ENCODE peak calls at places on chromosomes 2 and 18, in seven cellular contexts. U, O, V, L, R, M and S are unnamed samples. For H3K36me3, the result is how much of the 10 kb centered on the place peaks cover.

GRCh38 chr2:210630904-210631560 is 74.6 kb downstream of the CPS1 start:
- DNase-seq in U (no peak), O (no peak), V (no peak), L (no peak), R (no peak), M (no peak), S (no peak)

GRCh38 chr2:202164409-202164808 is 74.0 kb downstream of the SUMO1 start:
- DNase-seq in U (peak), O (no peak), V (no peak), L (no peak), R (no peak), M (peak), S (no peak)

GRCh38 chr2:43112155-43112554 is 114.3 kb downstream of the ZFP36L2 start:
- DNase-seq in U (no peak), O (no peak), V (no peak), L (no peak), R (no peak), M (no peak), S (no peak)

GRCh38 chr2:219398721-219399333 is 11.1 kb upstream of the DNPEP start:
- DNase-seq in U (no peak), O (no peak), V (no peak), L (no peak), R (no peak), M (no peak), S (no peak)

GRCh38 chr2:96264656-96265348 is 995 bp downstream of the TMEM127 start:
- DNase-seq in U (no peak), O (no peak), V (no peak), L (peak), R (peak), M (peak), S (no peak)

GRCh38 chr2:8089596-8089995 is 592.3 kb upstream of the ID2 start:
- DNase-seq in U (no peak), O (peak), V (no peak), L (no peak), R (no peak), M (peak), S (no peak)

GRCh38 chr2:149984311-149984710 is 396.7 kb upstream of the MMADHC start:
- DNase-seq in U (no peak), O (no peak), V (no peak), L (no peak), R (no peak), M (no peak), S (no peak)

GRCh38 chr2:1964659-1965058 is 220.3 kb upstream of the PXDN start:
- DNase-seq in U (no peak), O (no peak), V (no peak), L (no peak), R (no peak), M (no peak), S (no peak)

GRCh38 chr2:10307561-10308156 is 5.0 kb downstream of the HPCAL1 start:
- DNase-seq in U (peak), O (peak), V (no peak), L (no peak), R (no peak), M (peak), S (no peak)

GRCh38 chr2:202555354-202555753 is 79.4 kb upstream of the FAM117B start:
- DNase-seq in U (no peak), O (no peak), V (no peak), L (no peak), R (no peak), M (no peak), S (no peak)

GRCh38 chr2:134246154-134246874 is 7.6 kb upstream of the MGAT5 start:
- DNase-seq in U (no peak), O (no peak), V (no peak), L (no peak), R (no peak), M (no peak), S (no peak)

GRCh38 chr18:22974707-22975106 is 41.6 kb downstream of the RBBP8 start:
- DNase-seq in U (no peak), O (no peak), V (no peak), L (no peak), R (no peak), M (no peak), S (no peak)

DNA sequence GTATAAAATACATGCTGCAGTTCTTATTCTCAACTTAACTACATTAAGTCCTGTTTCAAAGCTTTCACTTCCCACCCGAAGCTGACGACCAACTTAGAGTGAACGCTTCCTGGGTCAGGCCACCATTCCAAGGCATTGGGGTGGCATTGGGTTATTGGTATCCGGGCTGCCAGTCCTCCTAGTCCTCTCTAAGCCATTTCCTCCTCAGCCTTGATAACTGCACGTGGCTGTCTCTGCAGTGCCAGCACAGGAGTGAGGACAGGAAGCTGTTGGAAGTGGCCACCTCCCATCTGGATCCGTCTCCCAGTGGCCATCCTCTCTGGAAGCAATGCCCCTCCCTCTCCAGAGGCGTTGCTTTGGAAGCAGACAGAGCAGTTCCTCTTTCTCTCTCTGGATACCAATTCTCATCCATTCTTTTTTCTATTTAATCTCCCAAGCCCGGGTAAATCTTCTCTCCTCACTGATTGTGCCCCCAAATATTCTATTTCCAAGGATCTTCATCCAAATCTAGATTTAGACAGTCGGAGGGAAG is 354.7 kb downstream of the EIPR1 start:
- DNase-seq in U (peak), O (no peak), V (no peak), L (no peak), R (no peak), M (no peak), S (no peak)
- H3K4me3 ChIP-seq in U (no peak), O (no peak), V (no peak), L (no peak), R (no peak), M (no peak), S (no peak)

GRCh38 chr2:20490300-20491181 is 43.7 kb downstream of the RHOB start:
- DNase-seq in U (no peak), O (peak), V (peak), L (peak), R (no peak), M (peak), S (no peak)
- H3K27ac ChIP-seq in U (no peak), O (peak), V (no peak), L (no peak), R (no peak), M (no peak), S (peak)

DNA sequence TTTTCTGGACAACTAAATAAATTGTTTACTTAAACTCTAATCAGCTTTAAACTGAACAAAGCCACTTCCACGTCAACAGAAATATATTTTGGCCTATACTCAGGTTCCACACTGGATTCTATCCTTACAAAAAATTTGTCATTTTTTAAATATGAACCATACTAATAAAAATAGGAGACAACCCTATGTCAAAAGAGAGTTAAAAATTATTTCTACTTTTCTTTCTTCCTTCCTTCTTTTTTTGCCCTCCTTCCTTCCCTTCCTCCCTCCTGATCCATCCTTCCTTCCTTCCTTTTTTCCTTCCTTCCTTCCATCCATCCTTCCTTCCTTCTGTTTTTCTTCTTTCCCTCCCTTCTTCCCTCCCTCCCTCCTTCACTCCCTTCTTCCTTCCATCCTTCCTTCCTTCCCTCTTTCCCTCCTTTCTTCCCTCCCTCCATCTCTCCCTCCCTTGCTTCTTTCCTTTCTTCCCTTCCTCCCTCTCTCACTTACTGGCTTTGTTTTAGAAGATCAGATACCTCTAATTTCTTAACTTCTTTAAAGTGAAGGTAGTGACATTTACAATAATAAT is 1444.9 kb downstream of the DPP10 start:
- DNase-seq in U (no peak), O (no peak), V (no peak), L (no peak), R (no peak), M (no peak), S (no peak)
- H3K36me3 ChIP-seq in U (under half), O (under half), V (under half), L (under half), R (under half), M (under half), S (under half)

DNA sequence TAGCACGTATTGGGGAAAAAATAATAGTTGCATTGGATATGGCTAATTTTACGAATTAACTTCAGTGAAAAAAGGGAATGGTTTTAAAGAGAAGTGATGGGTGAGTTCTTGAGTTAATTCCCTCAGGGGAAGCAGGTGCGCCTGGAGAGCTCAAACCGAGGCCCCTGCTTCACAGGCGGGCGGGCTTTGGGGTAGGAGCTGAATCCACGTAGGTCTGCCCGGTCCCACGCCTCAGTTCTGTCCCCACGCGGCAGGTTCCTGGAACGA is 44.1 kb downstream of the GORASP2 start:
- DNase-seq in U (no peak), O (no peak), V (no peak), L (no peak), R (no peak), M (no peak), S (no peak)
- H3K4me3 ChIP-seq in U (peak), O (peak), V (peak), L (peak), R (peak), M (peak), S (peak)

DNA sequence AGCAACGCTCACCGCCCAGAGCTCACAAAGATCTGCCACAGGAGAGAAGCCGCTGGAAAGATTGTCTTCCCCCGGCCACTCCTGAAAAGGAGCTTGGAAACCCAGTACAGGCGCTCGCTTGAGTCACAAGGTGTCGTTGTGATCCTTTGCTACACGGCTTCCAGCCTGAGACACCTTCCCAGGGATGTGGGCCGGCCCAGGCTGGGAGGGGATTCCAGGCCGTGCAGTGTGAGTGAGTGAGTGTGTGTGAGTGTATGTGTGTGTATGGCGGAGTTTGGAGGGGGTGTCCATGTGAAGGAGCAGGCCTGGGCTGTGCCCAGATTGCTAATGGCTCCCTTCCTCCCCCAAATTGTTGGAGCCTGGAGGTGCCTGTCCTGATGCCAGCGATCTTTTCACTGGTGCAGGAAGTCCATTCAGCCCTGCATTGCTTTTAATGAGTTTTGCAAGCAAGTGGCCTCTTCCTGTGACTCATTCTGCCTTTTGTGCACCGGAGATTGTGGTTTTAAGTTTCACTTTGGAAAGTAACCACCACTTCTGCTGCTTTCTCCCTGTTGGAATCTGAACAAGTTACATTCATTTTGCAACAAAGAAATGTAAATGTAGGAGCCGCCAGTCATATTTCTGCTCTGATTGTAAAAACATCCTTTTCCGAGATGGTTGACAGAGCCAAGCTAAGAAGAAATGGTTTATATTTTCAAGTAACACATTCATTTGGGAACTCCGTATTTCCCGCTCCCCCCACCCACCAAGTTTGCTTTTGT is 83.7 kb downstream of the LPIN1 start:
- DNase-seq in U (peak), O (peak), V (peak), L (peak), R (peak), M (peak), S (peak)
- H3K27ac ChIP-seq in U (peak), O (peak), V (peak), L (peak), R (peak), M (peak), S (peak)

DNA sequence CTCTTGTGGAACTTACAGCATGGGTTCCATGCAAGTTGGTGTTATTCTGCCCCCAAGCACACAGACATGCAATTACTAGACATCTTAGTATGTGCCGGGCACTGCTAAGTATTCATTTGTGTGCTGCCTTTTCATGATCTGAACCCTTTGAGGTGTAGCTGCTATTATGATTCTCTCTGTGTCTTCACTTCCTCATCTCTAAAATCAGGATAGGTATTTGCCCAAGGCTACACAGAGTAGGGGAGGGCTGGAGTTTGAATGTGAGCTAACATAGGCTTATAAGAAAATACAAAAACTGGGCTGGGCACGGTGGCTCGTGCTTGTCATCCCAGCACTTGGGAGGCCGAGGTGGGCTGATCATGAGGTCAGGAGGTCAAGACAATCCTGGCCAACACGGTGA is 27.2 kb downstream of the FASTKD2 start:
- DNase-seq in U (no peak), O (no peak), V (no peak), L (no peak), R (no peak), M (no peak), S (no peak)
- H3K36me3 ChIP-seq in U (half or more), O (under half), V (half or more), L (under half), R (half or more), M (under half), S (half or more)

DNA sequence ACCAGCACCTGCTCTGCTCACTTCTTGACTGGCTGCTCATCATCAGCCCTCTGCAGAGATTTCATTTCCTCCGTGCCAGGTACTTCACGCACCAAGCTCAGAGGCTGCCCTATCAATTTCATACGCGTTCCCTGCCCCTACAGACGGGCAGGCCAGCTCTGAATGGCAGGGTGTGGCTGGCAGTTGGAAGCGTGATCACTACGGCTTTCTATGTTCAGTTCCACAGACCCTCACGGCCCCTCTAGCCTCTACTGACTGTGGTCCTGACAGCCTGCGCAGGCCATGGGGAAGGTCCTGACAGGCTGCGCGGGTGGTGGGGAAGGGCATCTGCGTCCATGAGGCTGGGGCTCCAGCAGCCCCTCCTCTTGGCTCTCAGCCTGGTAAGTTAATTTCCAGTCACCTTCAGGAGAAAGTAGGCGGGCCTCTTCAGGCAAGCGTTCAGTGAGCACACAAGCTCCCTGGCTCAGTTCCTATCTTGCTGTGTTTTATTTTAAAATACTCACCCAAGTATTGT is 154.8 kb downstream of the ZNF236 start:
- DNase-seq in U (no peak), O (no peak), V (no peak), L (no peak), R (no peak), M (no peak), S (no peak)
- H3K4me3 ChIP-seq in U (no peak), O (no peak), V (peak), L (no peak), R (peak), M (no peak), S (no peak)

GRCh38 chr18:2907459-2908145 is 60.8 kb downstream of the EMILIN2 start:
- DNase-seq in U (no peak), O (no peak), V (no peak), L (no peak), R (no peak), M (no peak), S (peak)
- H3K27ac ChIP-seq in U (no peak), O (peak), V (peak), L (no peak), R (no peak), M (no peak), S (no peak)

DNA sequence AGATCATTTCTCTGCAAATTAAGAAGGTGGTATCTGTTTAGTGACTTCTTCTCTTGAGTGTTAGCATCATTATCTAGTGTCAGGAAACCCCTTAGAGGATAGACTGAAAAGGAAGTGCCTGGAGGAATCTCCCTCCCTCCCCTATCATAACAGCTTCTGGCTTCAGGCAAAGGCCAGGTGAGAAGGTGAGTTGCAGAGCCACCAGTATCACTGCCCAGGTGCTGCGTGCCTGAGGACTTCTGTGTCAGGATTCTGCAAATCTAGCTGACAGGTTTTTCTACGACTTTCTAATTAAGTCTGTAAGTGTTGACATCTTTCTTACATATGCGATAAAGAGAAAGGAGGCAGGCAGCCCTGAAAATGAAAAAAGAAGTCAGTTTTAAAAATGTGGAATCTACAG is 111.9 kb downstream of the CCDC85A start:
- DNase-seq in U (no peak), O (no peak), V (no peak), L (no peak), R (no peak), M (no peak), S (no peak)
- H3K36me3 ChIP-seq in U (under half), O (under half), V (under half), L (under half), R (under half), M (under half), S (under half)